ENCODE peak calls at places on chromosomes 2 and 18, in ten cellular contexts. K is suprapubic skin; M is BJ; Y is ureter; H is stimulated activated CD4-positive, alpha-beta T cell treated with anti-CD3 and anti-CD28 coated beads, Interleukin-12 subunit alpha, Interleukin-12 subunit beta, amount 100 ng/mL, for 4 hours; L is HepG2; I is effector CD4-positive, alpha-beta T cell; X is AG09319; P is HEK293T; D is colonic mucosa. Q is an unnamed sample.

GRCh38 chr18:12741351-12741750 is 38.5 kb downstream of the PSMG2 start:
- DNase-seq in K (no peak), M (no peak), Y (peak), H (no peak), L (peak), I (no peak), X (no peak), P (no peak), D (no peak), Q (peak)

GRCh38 chr2:69943000-69943840 is 18.2 kb downstream of the ASPRV1 start:
- DNase-seq in K (no peak), M (no peak), Y (no peak), H (no peak), L (no peak), I (no peak), X (no peak), P (no peak), D (no peak), Q (no peak)

GRCh38 chr2:190948671-190949070 is 65.3 kb downstream of the STAT1 start:
- DNase-seq in K (no peak), M (no peak), Y (no peak), H (no peak), L (no peak), I (no peak), X (no peak), P (no peak), D (no peak), Q (no peak)

GRCh38 chr2:108858894-108859293 is 72.3 kb downstream of the CCDC138 start:
- DNase-seq in K (no peak), M (no peak), Y (no peak), H (no peak), L (no peak), I (no peak), X (no peak), P (no peak), D (no peak), Q (no peak)

GRCh38 chr18:23626451-23627279 is 36.0 kb downstream of the ANKRD29 start:
- DNase-seq in K (no peak), M (no peak), Y (no peak), H (no peak), L (no peak), I (no peak), X (no peak), P (no peak), D (no peak), Q (peak)

GRCh38 chr2:46923011-46923669 is 7.5 kb upstream of the MCFD2 start:
- DNase-seq in K (no peak), M (no peak), Y (no peak), H (no peak), L (no peak), I (no peak), X (no peak), P (no peak), D (peak), Q (peak)

GRCh38 chr2:203583084-203583695 is 48.1 kb upstream of the RAPH1 start:
- DNase-seq in K (no peak), M (no peak), Y (no peak), H (no peak), L (no peak), I (no peak), X (no peak), P (no peak), D (no peak), Q (no peak)

GRCh38 chr2:119230630-119231185 is 7.1 kb downstream of the STEAP3 start:
- DNase-seq in K (no peak), M (no peak), Y (no peak), H (no peak), L (no peak), I (no peak), X (no peak), P (no peak), D (no peak), Q (no peak)

GRCh38 chr2:65800998-65801397 is 368.6 kb upstream of the SPRED2 start:
- DNase-seq in K (no peak), M (no peak), Y (no peak), H (no peak), L (no peak), I (no peak), X (no peak), P (peak), D (peak), Q (peak)

GRCh38 chr2:119469661-119470297 is 38.1 kb downstream of the TMEM37 start:
- DNase-seq in K (peak), M (no peak), Y (no peak), H (no peak), L (peak), I (no peak), X (no peak), P (no peak), D (no peak), Q (no peak)

GRCh38 chr2:205590759-205591158 is 91.5 kb upstream of the NRP2 start:
- DNase-seq in K (no peak), M (peak), Y (no peak), H (no peak), L (no peak), I (no peak), X (no peak), P (no peak), D (no peak), Q (no peak)

GRCh38 chr18:77061291-77061945 is 71.2 kb downstream of the MBP start:
- DNase-seq in K (no peak), M (no peak), Y (peak), H (no peak), L (no peak), I (no peak), X (no peak), P (no peak), D (no peak), Q (no peak)

GRCh38 chr2:86778957-86779356 is 11.8 kb downstream of the CD8A start:
- DNase-seq in K (no peak), M (no peak), Y (no peak), H (no peak), L (no peak), I (no peak), X (no peak), P (no peak), D (no peak), Q (no peak)

GRCh38 chr2:174778479-174778962 is 14.2 kb upstream of the CHRNA1 start:
- DNase-seq in K (peak), M (peak), Y (peak), H (peak), L (peak), I (peak), X (peak), P (no peak), D (peak), Q (no peak)

GRCh38 chr2:181305151-181306123 is 151.7 kb upstream of the ITGA4 start:
- DNase-seq in K (no peak), M (no peak), Y (no peak), H (no peak), L (peak), I (peak), X (no peak), P (no peak), D (peak), Q (no peak)